ENCODE peak calls at places on chromosome 9, in six cellular contexts. One of them, this sample, is unnamed.

GRCh38 chr9:73093016-73093739 is 58.5 kb upstream of the ANXA1 start:
- DNase-seq in GM12865: no peak
- DNase-seq in PC-9: no peak
- DNase-seq in AG04450: no peak
- DNase-seq in gastrocnemius medialis: no peak
- DNase-seq in CD8-positive, alpha-beta T cell: no peak
- DNase-seq in this sample: no peak

GRCh38 chr9:90808890-90809685 is 7.5 kb downstream of the SYK start:
- DNase-seq in GM12865: no peak
- DNase-seq in PC-9: no peak
- DNase-seq in AG04450: no peak
- DNase-seq in gastrocnemius medialis: no peak
- DNase-seq in CD8-positive, alpha-beta T cell: no peak
- DNase-seq in this sample: no peak

GRCh38 chr9:121278535-121279169 is 10.7 kb downstream of the GSN start:
- DNase-seq in GM12865: peak; percentile 62
- DNase-seq in PC-9: peak; percentile 93
- DNase-seq in AG04450: peak; percentile 97
- DNase-seq in gastrocnemius medialis: peak; percentile 70
- DNase-seq in CD8-positive, alpha-beta T cell: peak; percentile 16
- DNase-seq in this sample: peak; percentile 72

GRCh38 chr9:90961375-90961774 is 159.8 kb downstream of the SYK start:
- DNase-seq in GM12865: no peak
- DNase-seq in PC-9: no peak
- DNase-seq in AG04450: no peak
- DNase-seq in gastrocnemius medialis: peak; percentile 44
- DNase-seq in CD8-positive, alpha-beta T cell: no peak
- DNase-seq in this sample: no peak

GRCh38 chr9:105063665-105064247 is 135.8 kb upstream of the ABCA1 start:
- DNase-seq in GM12865: peak; percentile 56
- DNase-seq in PC-9: peak; percentile 71
- DNase-seq in AG04450: no peak
- DNase-seq in gastrocnemius medialis: peak; percentile 31
- DNase-seq in CD8-positive, alpha-beta T cell: no peak
- DNase-seq in this sample: peak; percentile 93

GRCh38 chr9:95494022-95494415 is 22.8 kb downstream of the PTCH1 start:
- DNase-seq in GM12865: no peak
- DNase-seq in PC-9: no peak
- DNase-seq in AG04450: no peak
- DNase-seq in gastrocnemius medialis: no peak
- DNase-seq in CD8-positive, alpha-beta T cell: peak; percentile 44
- DNase-seq in this sample: no peak

GRCh38 chr9:37486616-37487544 is 1.1 kb downstream of the POLR1E start:
- DNase-seq in GM12865: no peak
- DNase-seq in PC-9: no peak
- DNase-seq in AG04450: peak; percentile 91
- DNase-seq in gastrocnemius medialis: no peak
- DNase-seq in CD8-positive, alpha-beta T cell: no peak
- DNase-seq in this sample: peak; percentile 48

GRCh38 chr9:13064060-13064459 is 215.4 kb downstream of the MPDZ start:
- DNase-seq in GM12865: no peak
- DNase-seq in PC-9: no peak
- DNase-seq in AG04450: no peak
- DNase-seq in gastrocnemius medialis: no peak
- DNase-seq in CD8-positive, alpha-beta T cell: no peak
- DNase-seq in this sample: no peak

GRCh38 chr9:123669355-123669754 is 260.6 kb downstream of the DENND1A start:
- DNase-seq in GM12865: no peak
- DNase-seq in PC-9: no peak
- DNase-seq in AG04450: no peak
- DNase-seq in gastrocnemius medialis: no peak
- DNase-seq in CD8-positive, alpha-beta T cell: no peak
- DNase-seq in this sample: no peak

GRCh38 chr9:109010676-109011655 is 2.3 kb downstream of the CTNNAL1 start:
- DNase-seq in GM12865: peak; percentile 54
- DNase-seq in PC-9: peak; percentile 46
- DNase-seq in AG04450: peak; percentile 64
- DNase-seq in gastrocnemius medialis: no peak
- DNase-seq in CD8-positive, alpha-beta T cell: peak; percentile 44
- DNase-seq in this sample: peak; percentile 62

GRCh38 chr9:128933731-128934130 is 12.9 kb downstream of the PHYHD1 start:
- DNase-seq in GM12865: no peak
- DNase-seq in PC-9: no peak
- DNase-seq in AG04450: no peak
- DNase-seq in gastrocnemius medialis: no peak
- DNase-seq in CD8-positive, alpha-beta T cell: no peak
- DNase-seq in this sample: no peak

GRCh38 chr9:25600501-25600900 is 77.7 kb downstream of the TUSC1 start:
- DNase-seq in GM12865: no peak
- DNase-seq in PC-9: no peak
- DNase-seq in AG04450: no peak
- DNase-seq in gastrocnemius medialis: no peak
- DNase-seq in CD8-positive, alpha-beta T cell: no peak
- DNase-seq in this sample: no peak

GRCh38 chr9:120891255-120891954 is 14.4 kb upstream of the PHF19 start:
- DNase-seq in GM12865: no peak
- DNase-seq in PC-9: no peak
- DNase-seq in AG04450: no peak
- DNase-seq in gastrocnemius medialis: no peak
- DNase-seq in CD8-positive, alpha-beta T cell: peak; percentile 69
- DNase-seq in this sample: no peak

GRCh38 chr9:87446527-87446926 is 51.1 kb upstream of the DAPK1 start:
- DNase-seq in GM12865: no peak
- DNase-seq in PC-9: no peak
- DNase-seq in AG04450: no peak
- DNase-seq in gastrocnemius medialis: no peak
- DNase-seq in CD8-positive, alpha-beta T cell: no peak
- DNase-seq in this sample: no peak

GRCh38 chr9:78676623-78677022 is 379.7 kb downstream of the PSAT1 start:
- DNase-seq in GM12865: no peak
- DNase-seq in PC-9: no peak
- DNase-seq in AG04450: no peak
- DNase-seq in gastrocnemius medialis: no peak
- DNase-seq in CD8-positive, alpha-beta T cell: no peak
- DNase-seq in this sample: no peak

GRCh38 chr9:95419444-95419843 is 97.3 kb downstream of the PTCH1 start:
- DNase-seq in GM12865: no peak
- DNase-seq in PC-9: no peak
- DNase-seq in AG04450: no peak
- DNase-seq in gastrocnemius medialis: no peak
- DNase-seq in CD8-positive, alpha-beta T cell: no peak
- DNase-seq in this sample: no peak

GRCh38 chr9:109016132-109016531 is 2.8 kb upstream of the CTNNAL1 start:
- DNase-seq in GM12865: no peak
- DNase-seq in PC-9: no peak
- DNase-seq in AG04450: no peak
- DNase-seq in gastrocnemius medialis: no peak
- DNase-seq in CD8-positive, alpha-beta T cell: no peak
- DNase-seq in this sample: no peak

GRCh38 chr9:129242971-129243561 is 65.0 kb upstream of the IER5L start:
- DNase-seq in GM12865: no peak
- DNase-seq in PC-9: no peak
- DNase-seq in AG04450: no peak
- DNase-seq in gastrocnemius medialis: peak; percentile 70
- DNase-seq in CD8-positive, alpha-beta T cell: no peak
- DNase-seq in this sample: peak; percentile 62

GRCh38 chr9:129888085-129888808 is 53.0 kb downstream of the USP20 start:
- DNase-seq in GM12865: peak; percentile 99
- DNase-seq in PC-9: peak; percentile 66
- DNase-seq in AG04450: no peak
- DNase-seq in gastrocnemius medialis: peak; percentile 39
- DNase-seq in CD8-positive, alpha-beta T cell: peak; percentile 90
- DNase-seq in this sample: no peak

GRCh38 chr9:116237456-116237855 is 83.9 kb downstream of the PAPPA start:
- DNase-seq in GM12865: no peak
- DNase-seq in PC-9: no peak
- DNase-seq in AG04450: no peak
- DNase-seq in gastrocnemius medialis: no peak
- DNase-seq in CD8-positive, alpha-beta T cell: no peak
- DNase-seq in this sample: no peak

GRCh38 chr9:116816484-116816883 is 129.4 kb downstream of the TRIM32 start:
- DNase-seq in GM12865: no peak
- DNase-seq in PC-9: no peak
- DNase-seq in AG04450: no peak
- DNase-seq in gastrocnemius medialis: no peak
- DNase-seq in CD8-positive, alpha-beta T cell: no peak
- DNase-seq in this sample: no peak

GRCh38 chr9:71769175-71770165 is 1.2 kb upstream of the CEMIP2 start:
- DNase-seq in GM12865: peak; percentile 47
- DNase-seq in PC-9: peak; percentile 75
- DNase-seq in AG04450: no peak
- DNase-seq in gastrocnemius medialis: peak; percentile 94
- DNase-seq in CD8-positive, alpha-beta T cell: peak; percentile 76
- DNase-seq in this sample: no peak

GRCh38 chr9:26301046-26301445 is 591.6 kb downstream of the CAAP1 start:
- DNase-seq in GM12865: no peak
- DNase-seq in PC-9: no peak
- DNase-seq in AG04450: no peak
- DNase-seq in gastrocnemius medialis: no peak
- DNase-seq in CD8-positive, alpha-beta T cell: no peak
- DNase-seq in this sample: no peak

GRCh38 chr9:136545065-136545965 is 533 bp downstream of the NOTCH1 start:
- DNase-seq in GM12865: peak; percentile 72
- DNase-seq in PC-9: no peak
- DNase-seq in AG04450: no peak
- DNase-seq in gastrocnemius medialis: no peak
- DNase-seq in CD8-positive, alpha-beta T cell: peak; percentile 52
- DNase-seq in this sample: no peak

GRCh38 chr9:33263936-33264472 is 504 bp downstream of the BAG1 start:
- DNase-seq in GM12865: peak; percentile 72
- DNase-seq in PC-9: no peak
- DNase-seq in AG04450: no peak
- DNase-seq in gastrocnemius medialis: peak; percentile 60
- DNase-seq in CD8-positive, alpha-beta T cell: peak; percentile 32
- DNase-seq in this sample: no peak

GRCh38 chr9:35452481-35452880 is 37.4 kb upstream of the RUSC2 start:
- DNase-seq in GM12865: peak; percentile 4
- DNase-seq in PC-9: no peak
- DNase-seq in AG04450: no peak
- DNase-seq in gastrocnemius medialis: no peak
- DNase-seq in CD8-positive, alpha-beta T cell: no peak
- DNase-seq in this sample: no peak
- TF ChIP-seq CTCF in GM12865: peak; percentile 8
- TF ChIP-seq CTCF in PC-9: no peak
- TF ChIP-seq CTCF in AG04450: peak; percentile 34
- TF ChIP-seq CTCF in gastrocnemius medialis: no peak
- TF ChIP-seq CTCF in CD8-positive, alpha-beta T cell: no peak
- TF ChIP-seq CTCF in this sample: peak; percentile 12

GRCh38 chr9:99720455-99721050 is 101.1 kb upstream of the NR4A3 start:
- DNase-seq in GM12865: peak; percentile 77
- DNase-seq in PC-9: no peak
- DNase-seq in AG04450: no peak
- DNase-seq in gastrocnemius medialis: no peak
- DNase-seq in CD8-positive, alpha-beta T cell: no peak
- DNase-seq in this sample: no peak
- H3K4me3 ChIP-seq in GM12865: peak overlapping the region; percentile 68
- H3K4me3 ChIP-seq in PC-9: no peak overlapping the region
- H3K4me3 ChIP-seq in AG04450: no peak overlapping the region
- H3K4me3 ChIP-seq in gastrocnemius medialis: no peak overlapping the region
- H3K4me3 ChIP-seq in CD8-positive, alpha-beta T cell: peak overlapping the region; percentile 41
- H3K4me3 ChIP-seq in this sample: no peak overlapping the region

DNA sequence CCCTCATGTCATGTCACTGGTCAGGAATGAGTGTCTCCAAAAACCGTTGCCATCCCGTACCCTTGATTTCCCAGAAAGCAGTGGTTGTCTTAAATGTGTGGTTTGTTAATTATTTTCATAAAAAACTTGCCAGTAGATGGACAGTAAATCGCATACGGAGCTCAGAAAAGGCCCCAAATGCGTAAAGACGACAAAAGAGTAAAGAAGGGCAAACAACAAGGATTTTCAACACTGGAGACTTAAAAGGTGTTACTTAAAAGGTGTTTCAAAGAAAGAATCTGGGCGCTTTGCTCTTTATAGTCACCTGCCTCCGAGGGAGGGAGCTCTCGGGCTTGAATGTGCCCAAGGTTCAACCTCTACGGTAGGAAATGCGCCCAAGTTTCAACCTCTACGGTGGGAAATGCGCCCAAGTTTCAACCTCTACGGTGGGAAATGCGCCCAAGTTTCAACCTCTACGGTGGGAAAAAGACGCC is 727 bp downstream of the KIF27 start:
- DNase-seq in GM12865: no peak
- DNase-seq in PC-9: peak; percentile 53
- DNase-seq in AG04450: no peak
- DNase-seq in gastrocnemius medialis: no peak
- DNase-seq in CD8-positive, alpha-beta T cell: no peak
- DNase-seq in this sample: peak; percentile 36
- TF ChIP-seq CTCF in GM12865: no peak
- TF ChIP-seq CTCF in PC-9: no peak
- TF ChIP-seq CTCF in AG04450: peak; percentile 44
- TF ChIP-seq CTCF in gastrocnemius medialis: no peak
- TF ChIP-seq CTCF in CD8-positive, alpha-beta T cell: no peak
- TF ChIP-seq CTCF in this sample: peak; percentile 53

GRCh38 chr9:127136880-127137639 is 14.6 kb upstream of the ANGPTL2 start:
- DNase-seq in GM12865: no peak
- DNase-seq in PC-9: no peak
- DNase-seq in AG04450: no peak
- DNase-seq in gastrocnemius medialis: no peak
- DNase-seq in CD8-positive, alpha-beta T cell: no peak
- DNase-seq in this sample: no peak

GRCh38 chr9:127133739-127134167 is 11.3 kb upstream of the ANGPTL2 start:
- DNase-seq in GM12865: no peak
- DNase-seq in PC-9: no peak
- DNase-seq in AG04450: peak; percentile 85
- DNase-seq in gastrocnemius medialis: peak; percentile 89
- DNase-seq in CD8-positive, alpha-beta T cell: no peak
- DNase-seq in this sample: no peak

GRCh38 chr9:127132921-127133647 is 10.6 kb upstream of the ANGPTL2 start:
- DNase-seq in GM12865: no peak
- DNase-seq in PC-9: no peak
- DNase-seq in AG04450: no peak
- DNase-seq in gastrocnemius medialis: peak; percentile 55
- DNase-seq in CD8-positive, alpha-beta T cell: no peak
- DNase-seq in this sample: no peak

GRCh38 chr9:127136081-127136879 is 13.8 kb upstream of the ANGPTL2 start:
- DNase-seq in GM12865: no peak
- DNase-seq in PC-9: no peak
- DNase-seq in AG04450: no peak
- DNase-seq in gastrocnemius medialis: no peak
- DNase-seq in CD8-positive, alpha-beta T cell: no peak
- DNase-seq in this sample: no peak

DNA sequence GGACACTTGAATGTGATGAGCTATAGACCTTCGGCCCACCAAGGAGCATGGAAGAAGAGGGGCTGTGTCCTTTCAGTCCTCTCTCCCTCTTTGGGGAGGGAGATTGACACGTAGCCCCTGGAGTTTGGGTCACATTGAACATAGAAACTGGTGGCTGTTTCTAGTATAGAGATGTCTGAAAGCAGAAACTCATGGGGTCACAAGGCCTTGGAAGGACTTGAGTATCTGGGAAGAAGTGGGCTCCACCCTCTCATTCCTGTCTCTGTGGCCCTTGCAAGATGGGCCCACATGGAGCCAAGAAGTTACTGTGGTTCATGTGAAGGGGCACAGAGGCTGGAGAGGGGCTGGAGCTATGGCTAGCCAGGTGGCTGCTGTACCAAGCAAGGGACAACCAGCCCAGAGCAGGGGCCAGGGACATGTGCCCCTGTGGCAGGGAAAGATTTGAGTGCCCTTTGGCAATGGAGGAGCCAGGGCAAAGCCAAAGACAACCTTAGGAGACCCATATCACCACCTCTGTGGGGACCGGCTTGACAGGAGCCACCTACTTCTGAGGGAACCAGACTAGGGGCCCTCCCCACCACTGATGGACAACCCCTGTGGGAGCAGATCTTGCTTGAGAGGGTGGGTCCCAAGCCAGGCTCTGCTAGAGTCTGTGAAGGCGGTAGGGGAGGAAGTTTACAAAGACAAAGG is 12.8 kb upstream of the ANGPTL2 start:
- DNase-seq in GM12865: no peak
- DNase-seq in PC-9: no peak
- DNase-seq in AG04450: no peak
- DNase-seq in gastrocnemius medialis: no peak
- DNase-seq in CD8-positive, alpha-beta T cell: no peak
- DNase-seq in this sample: no peak
- H3K4me3 ChIP-seq in GM12865: no peak overlapping the region
- H3K4me3 ChIP-seq in PC-9: no peak overlapping the region
- H3K4me3 ChIP-seq in AG04450: no peak overlapping the region
- H3K4me3 ChIP-seq in gastrocnemius medialis: no peak overlapping the region
- H3K4me3 ChIP-seq in CD8-positive, alpha-beta T cell: no peak overlapping the region
- H3K4me3 ChIP-seq in this sample: no peak overlapping the region